ENCODE peak calls at places on chromosomes 12 and 14, in nine cellular contexts. U is brain microvascular endothelial cell; M is effector CD4-positive, alpha-beta T cell; R is AG10803; I is neural progenitor cell; H is effector CD8-positive, alpha-beta T cell; G is posterior cingulate gyrus; O is astrocyte of the cerebellum; J is germinal center. E is an unnamed sample.

GRCh38 chr14:97315790-97316189 is 518.6 kb downstream of the VRK1 start:
- DNase-seq in U (no peak), M (no peak), R (no peak), I (no peak), H (no peak), G (no peak), O (no peak), J (no peak), E (no peak)

GRCh38 chr12:50842637-50843493 is at the start of gene TMPRSS12:
- DNase-seq in U (no peak), M (no peak), R (no peak), I (peak; percentile 11), H (no peak), G (no peak), O (no peak), J (no peak), E (no peak)

GRCh38 chr14:52950410-52950897 is 396 bp downstream of the FERMT2 start:
- DNase-seq in U (peak; percentile 29), M (no peak), R (peak; percentile 44), I (peak; percentile 74), H (no peak), G (peak; percentile 23), O (no peak), J (no peak), E (peak; percentile 12)

GRCh38 chr12:109670647-109671046 is 43.0 kb upstream of the FAM222A start:
- DNase-seq in U (no peak), M (no peak), R (no peak), I (peak; percentile 41), H (no peak), G (no peak), O (no peak), J (no peak), E (no peak)

GRCh38 chr14:67269338-67270060 is 28.3 kb downstream of the PALS1 start:
- DNase-seq in U (peak; percentile 30), M (no peak), R (peak; percentile 89), I (peak; percentile 62), H (no peak), G (no peak), O (peak; percentile 51), J (no peak), E (no peak)

GRCh38 chr14:78162202-78162601 is 8.0 kb upstream of the NRXN3 start:
- DNase-seq in U (no peak), M (no peak), R (no peak), I (no peak), H (no peak), G (peak; percentile 33), O (peak; percentile 27), J (no peak), E (no peak)

GRCh38 chr12:20601668-20602280 is 93.4 kb upstream of the SLCO1C1 start:
- DNase-seq in U (no peak), M (no peak), R (peak; percentile 65), I (peak; percentile 14), H (no peak), G (no peak), O (peak; percentile 53), J (no peak), E (no peak)

GRCh38 chr12:124666722-124667259 is 99.4 kb upstream of the NCOR2 start:
- DNase-seq in U (no peak), M (no peak), R (no peak), I (no peak), H (no peak), G (no peak), O (no peak), J (no peak), E (no peak)

GRCh38 chr12:115758886-115759620 is 518.4 kb downstream of the MED13L start:
- DNase-seq in U (no peak), M (no peak), R (no peak), I (peak; percentile 44), H (no peak), G (no peak), O (no peak), J (no peak), E (no peak)

GRCh38 chr12:62581288-62582064 is 114.8 kb downstream of the MON2 start:
- DNase-seq in U (no peak), M (no peak), R (peak; percentile 76), I (peak; percentile 51), H (no peak), G (no peak), O (peak; percentile 55), J (peak; percentile 29), E (no peak)

E was measured in cerebellar nuclear complex.